ENCODE peak calls at places on chromosomes 6 and 20, in four cellular contexts. One of them, this sample, is unnamed.

GRCh38 chr6:82178084-82178758 is 69.3 kb downstream of the IBTK start:
- DNase-seq in K562: no peak
- DNase-seq in HepG2: peak; percentile 5
- DNase-seq in A549: no peak
- DNase-seq in this sample: peak; percentile 55

GRCh38 chr6:96836579-96837137 is 619 bp downstream of the GPR63 start:
- DNase-seq in A549: no peak
- DNase-seq in K562: peak; percentile 47
- DNase-seq in HepG2: no peak
- DNase-seq in this sample: peak; percentile 4

GRCh38 chr6:15509335-15509933 is 153.4 kb downstream of the DTNBP1 start:
- DNase-seq in A549: no peak
- DNase-seq in K562: peak; percentile 91
- DNase-seq in HepG2: no peak
- DNase-seq in this sample: peak; percentile 39

GRCh38 chr6:132569170-132569569 is 952 bp upstream of the TAAR6 start:
- DNase-seq in HepG2: no peak
- DNase-seq in K562: no peak
- DNase-seq in A549: no peak
- DNase-seq in this sample: no peak

GRCh38 chr6:7110092-7110792 is 2.5 kb downstream of the RREB1 start:
- DNase-seq in A549: no peak
- DNase-seq in HepG2: no peak
- DNase-seq in K562: no peak
- DNase-seq in this sample: no peak

GRCh38 chr6:35403544-35404442 is 48.3 kb upstream of the FANCE start:
- DNase-seq in K562: no peak
- DNase-seq in HepG2: no peak
- DNase-seq in A549: no peak
- DNase-seq in this sample: no peak

GRCh38 chr6:21726676-21727075 is 133.1 kb downstream of the SOX4 start:
- DNase-seq in A549: no peak
- DNase-seq in HepG2: no peak
- DNase-seq in K562: no peak
- DNase-seq in this sample: no peak

GRCh38 chr6:43808412-43808811 is 38.4 kb downstream of the VEGFA start:
- DNase-seq in A549: no peak
- DNase-seq in K562: no peak
- DNase-seq in HepG2: no peak
- DNase-seq in this sample: no peak

GRCh38 chr20:24365685-24366084 is 103.7 kb upstream of the SYNDIG1 start:
- DNase-seq in HepG2: no peak
- DNase-seq in K562: no peak
- DNase-seq in A549: no peak
- DNase-seq in this sample: no peak

GRCh38 chr6:19692506-19693298 is 144.5 kb upstream of the ID4 start:
- DNase-seq in K562: no peak
- DNase-seq in A549: no peak
- DNase-seq in HepG2: no peak
- DNase-seq in this sample: no peak

GRCh38 chr6:6584310-6585002 is 4.1 kb upstream of the LY86 start:
- DNase-seq in K562: no peak
- DNase-seq in A549: no peak
- DNase-seq in HepG2: no peak
- DNase-seq in this sample: no peak

GRCh38 chr20:33433465-33433864 is 10.1 kb downstream of the SNTA1 start:
- DNase-seq in A549: no peak
- DNase-seq in K562: no peak
- DNase-seq in HepG2: no peak
- DNase-seq in this sample: no peak

GRCh38 chr20:24971702-24972101 is 20.8 kb downstream of the APMAP start:
- DNase-seq in K562: no peak
- DNase-seq in HepG2: no peak
- DNase-seq in A549: no peak
- DNase-seq in this sample: no peak

GRCh38 chr20:60715172-60715571 is 536.9 kb upstream of the CDH4 start:
- DNase-seq in K562: peak; percentile 21
- DNase-seq in A549: peak; percentile 5
- DNase-seq in HepG2: no peak
- DNase-seq in this sample: no peak

GRCh38 chr6:18053555-18054445 is 66.4 kb upstream of the KIF13A start:
- DNase-seq in HepG2: no peak
- DNase-seq in A549: no peak
- DNase-seq in K562: peak; percentile 74
- DNase-seq in this sample: peak; percentile 6

GRCh38 chr20:14235355-14235754 is 102.1 kb downstream of the FLRT3 start:
- DNase-seq in K562: no peak
- DNase-seq in A549: no peak
- DNase-seq in HepG2: no peak
- DNase-seq in this sample: peak; percentile 84

GRCh38 chr6:100350139-100350538 is 114.6 kb downstream of the SIM1 start:
- DNase-seq in K562: no peak
- DNase-seq in HepG2: no peak
- DNase-seq in A549: no peak
- DNase-seq in this sample: no peak

GRCh38 chr20:63364801-63365585 is 3.8 kb upstream of the CHRNA4 start:
- DNase-seq in HepG2: no peak
- DNase-seq in K562: no peak
- DNase-seq in A549: no peak
- DNase-seq in this sample: no peak

GRCh38 chr6:161171207-161171606 is 102.7 kb downstream of the AGPAT4 start:
- DNase-seq in K562: no peak
- DNase-seq in A549: no peak
- DNase-seq in HepG2: no peak
- DNase-seq in this sample: no peak

GRCh38 chr6:158268361-158269147 is 43.7 kb upstream of the TULP4 start:
- DNase-seq in A549: no peak
- DNase-seq in HepG2: no peak
- DNase-seq in K562: no peak
- DNase-seq in this sample: no peak

GRCh38 chr20:47427067-47427466 is 70.6 kb upstream of the ZMYND8 start:
- DNase-seq in A549: no peak
- DNase-seq in HepG2: no peak
- DNase-seq in K562: no peak
- DNase-seq in this sample: no peak

GRCh38 chr6:95519228-95520037 is 57.9 kb upstream of the MANEA start:
- DNase-seq in A549: no peak
- DNase-seq in HepG2: no peak
- DNase-seq in K562: peak; percentile 97
- DNase-seq in this sample: no peak

GRCh38 chr6:100464162-100464851 is 414 bp downstream of the SIM1 start:
- DNase-seq in K562: no peak
- DNase-seq in HepG2: no peak
- DNase-seq in A549: no peak
- DNase-seq in this sample: no peak

GRCh38 chr6:72890671-72891070 is 268.8 kb downstream of the KCNQ5 start:
- DNase-seq in HepG2: no peak
- DNase-seq in K562: no peak
- DNase-seq in A549: no peak
- DNase-seq in this sample: no peak

GRCh38 chr6:72890233-72890632 is 268.4 kb downstream of the KCNQ5 start:
- DNase-seq in A549: no peak
- DNase-seq in HepG2: no peak
- DNase-seq in K562: no peak
- DNase-seq in this sample: no peak

GRCh38 chr6:72894091-72894490 is 272.2 kb downstream of the KCNQ5 start:
- DNase-seq in HepG2: no peak
- DNase-seq in K562: no peak
- DNase-seq in A549: no peak
- DNase-seq in this sample: no peak
- TF ChIP-seq SMC3 in HepG2: no peak
- TF ChIP-seq SMC3 in K562: no peak
- TF ChIP-seq SMC3 in A549: no peak
- TF ChIP-seq SMC3 in this sample: no peak

GRCh38 chr20:36093025-36093803 is 61.3 kb upstream of the EPB41L1 start:
- DNase-seq in HepG2: no peak
- DNase-seq in K562: no peak
- DNase-seq in A549: no peak
- DNase-seq in this sample: no peak
- TF ChIP-seq POLR2A in HepG2: no peak
- TF ChIP-seq POLR2A in K562: no peak
- TF ChIP-seq POLR2A in A549: peak; percentile 29
- TF ChIP-seq POLR2A in this sample: no peak

GRCh38 chr20:31643522-31643921 is 5.8 kb downstream of the COX4I2 start:
- DNase-seq in HepG2: no peak
- DNase-seq in K562: no peak
- DNase-seq in A549: no peak
- DNase-seq in this sample: no peak
- TF ChIP-seq SMC3 in HepG2: no peak
- TF ChIP-seq SMC3 in K562: no peak
- TF ChIP-seq SMC3 in A549: no peak
- TF ChIP-seq SMC3 in this sample: no peak

GRCh38 chr6:30618270-30618787 is 689 bp downstream of the MRPS18B start:
- DNase-seq in A549: no peak
- DNase-seq in HepG2: peak; percentile 25
- DNase-seq in K562: peak; percentile 46
- DNase-seq in this sample: no peak
- TF ChIP-seq POLR2A in A549: no peak
- TF ChIP-seq POLR2A in HepG2: no peak
- TF ChIP-seq POLR2A in K562: no peak
- TF ChIP-seq POLR2A in this sample: no peak

DNA sequence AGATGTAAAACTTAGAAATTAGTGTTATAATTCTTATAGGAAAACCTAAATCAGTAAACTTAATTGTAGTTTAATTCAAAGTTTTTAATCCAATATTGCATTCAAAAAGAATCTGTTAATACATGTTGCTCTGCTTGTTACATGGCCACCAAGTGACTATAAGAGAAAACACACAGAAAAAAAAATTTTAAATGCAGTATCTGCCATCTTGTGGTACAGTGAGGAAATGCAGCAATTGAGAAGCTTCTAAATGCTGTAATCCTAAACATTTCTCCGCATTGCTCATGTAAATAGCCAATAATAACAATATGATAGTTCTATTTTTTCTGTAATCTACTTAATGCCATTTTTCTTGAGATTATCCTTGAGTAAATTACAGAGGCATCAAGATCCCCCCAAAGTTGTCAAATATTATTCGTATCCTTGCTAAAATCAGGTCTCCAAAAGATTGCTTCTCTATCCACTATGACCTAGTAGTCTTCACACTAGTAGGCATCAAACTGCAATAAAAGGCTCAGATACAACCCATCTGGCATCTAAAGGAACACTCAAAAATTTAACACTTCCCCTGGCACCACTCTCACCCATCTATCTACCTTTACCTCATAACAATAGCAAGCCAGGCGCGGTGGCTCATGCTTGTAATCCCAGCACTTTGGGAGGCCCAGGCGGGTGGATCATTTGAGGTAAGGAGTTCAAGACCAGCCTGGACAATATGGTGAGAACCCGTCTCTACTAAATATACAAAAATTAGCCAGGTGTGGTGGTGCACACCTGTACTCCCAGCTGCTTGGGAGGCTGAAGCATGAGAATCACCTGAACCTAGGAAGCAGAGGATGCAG is 34.6 kb downstream of the HDAC2 start:
- DNase-seq in K562: peak; percentile 69
- DNase-seq in HepG2: peak; percentile 50
- DNase-seq in A549: peak; percentile 15
- DNase-seq in this sample: peak; percentile 70
- TF ChIP-seq SMC3 in K562: no peak
- TF ChIP-seq SMC3 in HepG2: peak; percentile 42
- TF ChIP-seq SMC3 in A549: peak; percentile 44
- TF ChIP-seq SMC3 in this sample: peak; percentile 47

DNA sequence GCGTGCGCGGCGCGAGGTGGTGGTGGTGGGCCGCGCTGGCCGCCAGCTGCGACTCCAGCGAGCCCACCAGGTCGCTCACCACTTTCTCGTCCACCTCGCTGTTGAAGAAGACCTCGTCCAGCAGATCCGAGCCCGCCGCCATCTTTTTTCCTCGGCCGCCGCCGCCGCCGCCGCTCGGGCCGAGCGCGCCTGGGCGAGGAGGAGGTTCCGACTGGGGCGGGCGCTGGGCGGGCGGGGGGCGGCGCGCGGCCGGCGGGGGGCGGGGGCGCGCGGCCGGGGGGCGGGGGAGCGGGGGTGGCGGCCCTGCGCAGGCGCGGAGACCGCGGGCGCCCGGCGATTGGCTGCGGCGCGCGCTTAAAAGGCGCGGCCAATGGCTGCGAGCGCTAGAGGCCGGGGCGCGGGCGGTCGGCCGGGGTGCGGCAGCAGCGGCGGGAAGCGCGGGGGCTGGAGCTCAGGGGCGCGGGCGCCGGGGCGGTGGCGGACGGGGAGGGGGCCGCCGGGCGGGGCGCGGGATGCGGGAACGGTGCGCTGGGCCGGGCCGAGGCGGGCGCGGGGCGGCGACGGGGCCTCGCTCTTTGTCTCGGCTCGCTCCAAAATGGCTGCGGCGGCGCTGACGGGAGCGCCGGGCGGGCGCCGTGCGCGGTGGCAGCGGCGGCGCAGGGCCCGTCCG is at the start of gene TAF4:
- DNase-seq in HepG2: peak; percentile 59
- DNase-seq in K562: peak; percentile 78
- DNase-seq in A549: peak; percentile 85
- DNase-seq in this sample: peak; percentile 60
- TF ChIP-seq POLR2A in HepG2: peak; percentile 95
- TF ChIP-seq POLR2A in K562: peak; percentile 54
- TF ChIP-seq POLR2A in A549: peak; percentile 94
- TF ChIP-seq POLR2A in this sample: peak; percentile 98

GRCh38 chr20:4322499-4322898 is 307.1 kb upstream of the RNF24 start:
- DNase-seq in K562: no peak
- DNase-seq in HepG2: no peak
- DNase-seq in A549: no peak
- DNase-seq in this sample: no peak
- TF ChIP-seq SMC3 in K562: no peak
- TF ChIP-seq SMC3 in HepG2: no peak
- TF ChIP-seq SMC3 in A549: no peak
- TF ChIP-seq SMC3 in this sample: no peak

DNA sequence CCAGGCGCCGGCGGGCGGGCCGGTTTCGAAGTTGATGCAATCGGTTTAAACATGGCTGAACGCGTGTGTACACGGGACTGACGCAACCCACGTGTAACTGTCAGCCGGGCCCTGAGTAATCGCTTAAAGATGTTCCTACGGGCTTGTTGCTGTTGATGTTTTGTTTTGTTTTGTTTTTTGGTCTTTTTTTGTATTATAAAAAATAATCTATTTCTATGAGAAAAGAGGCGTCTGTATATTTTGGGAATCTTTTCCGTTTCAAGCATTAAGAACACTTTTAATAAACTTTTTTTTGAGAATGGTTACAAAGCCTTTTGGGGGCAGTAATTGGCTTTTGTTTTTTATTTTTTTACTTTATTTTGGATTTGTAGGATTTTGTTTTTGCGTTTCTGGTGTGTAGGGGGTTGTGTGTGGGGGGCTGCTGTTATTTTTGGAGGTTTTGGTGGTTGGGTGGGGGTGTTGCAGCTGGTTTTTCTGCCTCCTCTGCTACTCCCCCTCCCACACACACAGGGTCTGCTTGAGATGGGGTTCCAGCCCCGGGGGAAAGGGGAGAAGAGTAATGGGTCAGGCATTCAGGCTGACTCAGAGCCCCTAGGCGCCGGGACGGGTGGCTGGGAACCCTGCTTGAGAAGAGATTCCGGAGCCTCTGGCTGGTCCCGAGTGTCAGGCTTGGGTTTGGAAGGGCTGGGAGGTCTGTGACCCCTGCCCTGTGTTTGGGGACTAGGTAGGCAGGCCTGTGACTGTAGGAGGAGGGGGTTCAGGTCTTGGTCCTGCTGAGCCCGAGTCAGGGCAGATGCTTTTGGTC is 1.9 kb downstream of the CEBPB start:
- DNase-seq in K562: peak; percentile 94
- DNase-seq in A549: peak; percentile 87
- DNase-seq in HepG2: peak; percentile 92
- DNase-seq in this sample: peak; percentile 89
- TF ChIP-seq POLR2A in K562: peak; percentile 49
- TF ChIP-seq POLR2A in A549: no peak
- TF ChIP-seq POLR2A in HepG2: no peak
- TF ChIP-seq POLR2A in this sample: no peak

This sample was measured in IMR-90.